ENCODE peak calls at places on chromosomes 4 and X, in six cellular contexts. V is HCT116, Y is testis, T is DND-41, G is endodermal cell, N is fibroblast of lung. H is an unnamed sample.

GRCh38 chrX:18543738-18544137 is 118.3 kb downstream of the CDKL5 start:
- DNase-seq in V (no peak), Y (no peak), T (no peak), G (no peak), N (no peak), H (no peak)

GRCh38 chr4:52910115-52910514 is 48.0 kb downstream of the RASL11B start:
- DNase-seq in V (no peak), Y (no peak), T (no peak), G (no peak), N (no peak), H (no peak)

GRCh38 chrX:115259238-115259875 is 25.5 kb upstream of the LRCH2 start:
- DNase-seq in V (no peak), Y (no peak), T (no peak), G (no peak), N (no peak), H (peak; percentile 42)

GRCh38 chrX:40468033-40468979 is 112.5 kb upstream of the ATP6AP2 start:
- DNase-seq in V (peak; percentile 47), Y (peak; percentile 73), T (peak; percentile 23), G (peak; percentile 81), N (peak; percentile 7), H (no peak)

GRCh38 chrX:11341274-11342256 is 48.4 kb downstream of the AMELX start:
- DNase-seq in V (no peak), Y (peak; percentile 82), T (no peak), G (no peak), N (peak; percentile 91), H (peak; percentile 44)

GRCh38 chr4:84718699-84719098 is 135.8 kb downstream of the CDS1 start:
- DNase-seq in V (no peak), Y (no peak), T (no peak), G (no peak), N (no peak), H (no peak)

GRCh38 chrX:115531818-115532403 is 29.1 kb upstream of the PLS3 start:
- DNase-seq in V (no peak), Y (no peak), T (no peak), G (no peak), N (peak; percentile 58), H (no peak)

GRCh38 chr4:181685461-181685860 is 557.7 kb upstream of the TENM3 start:
- DNase-seq in V (no peak), Y (no peak), T (no peak), G (no peak), N (peak; percentile 56), H (no peak)

GRCh38 chr4:5998333-5998936 is 19.8 kb downstream of the C4orf50 start:
- DNase-seq in V (peak; percentile 45), Y (peak; percentile 80), T (peak; percentile 58), G (peak; percentile 92), N (peak; percentile 56), H (no peak)

GRCh38 chr4:168782439-168782838 is 227.6 kb downstream of the CBR4 start:
- DNase-seq in V (no peak), Y (no peak), T (no peak), G (no peak), N (no peak), H (no peak)

GRCh38 chr4:48944659-48945290 is 38.2 kb upstream of the OCIAD2 start:
- DNase-seq in V (no peak), Y (peak; percentile 71), T (peak; percentile 39), G (peak; percentile 84), N (no peak), H (no peak)

GRCh38 chr4:145805490-145805889 is 125.5 kb downstream of the C4orf51 start:
- DNase-seq in V (no peak), Y (no peak), T (no peak), G (peak; percentile 77), N (no peak), H (no peak)

GRCh38 chrX:132023117-132023895 is at the start of gene STK26:
- DNase-seq in V (peak; percentile 43), Y (peak; percentile 67), T (peak; percentile 87), G (peak; percentile 90), N (peak; percentile 58), H (no peak)

GRCh38 chrX:139932077-139932900 is 564 bp downstream of the ATP11C start:
- DNase-seq in V (no peak), Y (peak; percentile 39), T (peak; percentile 39), G (no peak), N (peak; percentile 30), H (no peak)

GRCh38 chrX:130696542-130696941 is 206.5 kb downstream of the ENOX2 start:
- DNase-seq in V (no peak), Y (no peak), T (no peak), G (no peak), N (no peak), H (no peak)

GRCh38 chrX:111505783-111506182 is 5.7 kb upstream of the SERTM2 start:
- DNase-seq in V (no peak), Y (no peak), T (no peak), G (no peak), N (no peak), H (no peak)

GRCh38 chrX:115147220-115147619 is 42.0 kb upstream of the RBMXL3 start:
- DNase-seq in V (peak; percentile 2), Y (no peak), T (no peak), G (no peak), N (peak; percentile 42), H (no peak)

GRCh38 chr4:38967260-38968095 is 64.7 kb downstream of the TMEM156 start:
- DNase-seq in V (peak; percentile 74), Y (no peak), T (no peak), G (no peak), N (peak; percentile 99), H (peak; percentile 95)

GRCh38 chr4:4685810-4686209 is 144.0 kb upstream of the STX18 start:
- DNase-seq in V (no peak), Y (no peak), T (no peak), G (no peak), N (no peak), H (no peak)

GRCh38 chr4:112704991-112705845 is 68.3 kb downstream of the LARP7 start:
- DNase-seq in V (peak; percentile 8), Y (peak; percentile 67), T (no peak), G (peak; percentile 70), N (peak; percentile 52), H (peak; percentile 1)

GRCh38 chr4:139728840-139729239 is 63.2 kb downstream of the MGST2 start:
- DNase-seq in V (no peak), Y (no peak), T (no peak), G (no peak), N (no peak), H (no peak)

GRCh38 chrX:152637649-152638442 is at the start of gene GABRQ:
- DNase-seq in V (peak; percentile 54), Y (peak; percentile 84), T (no peak), G (peak; percentile 94), N (peak; percentile 3), H (no peak)

GRCh38 chr4:148634476-148634875 is 192.3 kb upstream of the NR3C2 start:
- DNase-seq in V (no peak), Y (no peak), T (no peak), G (no peak), N (no peak), H (no peak)

GRCh38 chrX:68997911-68998310 is 167.3 kb downstream of the PJA1 start:
- DNase-seq in V (no peak), Y (peak; percentile 64), T (no peak), G (no peak), N (peak; percentile 88), H (no peak)

GRCh38 chr4:1809754-1810502 is 16.8 kb downstream of the FGFR3 start:
- DNase-seq in V (peak; percentile 34), Y (peak; percentile 51), T (peak; percentile 64), G (peak; percentile 97), N (peak; percentile 57), H (no peak)

DNA sequence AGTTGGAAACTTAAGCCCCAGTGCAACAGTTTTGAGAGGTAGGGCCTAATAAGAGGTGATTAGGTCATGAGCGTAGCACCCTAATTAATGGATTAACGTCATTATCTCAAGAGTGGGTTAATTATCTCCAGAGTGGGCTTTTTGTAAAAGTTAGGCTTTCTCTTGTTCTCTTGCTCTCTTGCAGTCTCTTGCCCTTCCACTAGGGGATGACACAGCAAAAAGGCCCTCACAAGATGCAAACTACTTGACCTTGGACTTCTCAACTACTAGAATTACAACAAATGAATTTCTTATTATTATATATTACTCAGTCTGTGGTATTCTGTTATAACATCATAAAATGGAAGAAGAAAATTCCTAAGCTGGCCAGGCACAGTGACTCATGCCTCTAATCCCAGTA is 22.1 kb upstream of the NDST3 start:
- DNase-seq in V (no peak), Y (no peak), T (no peak), G (no peak), N (no peak), H (no peak)
- TF ChIP-seq CTCF in V (peak; percentile 45), Y (no peak), T (peak; percentile 43), G (peak; percentile 68), N (no peak), H (no peak)

GRCh38 chr4:37243722-37244582 is 591 bp upstream of the NWD2 start:
- DNase-seq in V (no peak), Y (peak; percentile 54), T (no peak), G (peak; percentile 93), N (no peak), H (no peak)
- H3K4me3 ChIP-seq in V (no peak overlapping the region), Y (peak overlapping the region; percentile 59), T (no peak overlapping the region), G (peak overlapping the region; percentile 77), N (no peak overlapping the region), H (no peak overlapping the region)

DNA sequence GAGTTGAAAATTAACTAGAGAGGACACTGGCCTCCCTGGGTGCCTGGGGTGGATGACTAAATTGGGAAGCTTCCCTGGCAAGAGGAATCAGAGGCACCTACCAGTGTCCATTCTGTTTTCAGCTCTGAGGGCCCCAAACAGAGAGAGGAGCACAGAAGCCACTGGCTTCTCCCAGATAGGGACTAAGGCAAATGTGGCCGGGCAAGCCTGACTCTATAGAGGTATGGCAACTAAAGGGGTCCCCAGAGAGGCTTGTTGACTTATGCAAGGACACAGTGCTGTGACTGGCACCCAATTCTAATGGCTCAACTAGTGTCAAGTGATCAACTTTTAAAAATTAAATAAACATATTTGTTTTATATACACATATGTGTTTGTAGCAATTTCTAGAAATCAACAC is 17.2 kb downstream of the TRPC3 start:
- DNase-seq in V (no peak), Y (no peak), T (no peak), G (no peak), N (no peak), H (no peak)
- H3K27me3 ChIP-seq in V (no peaks in the 10 kb centered on the region), Y (no peaks in the 10 kb centered on the region), T (peaks cover 17% of the 10 kb centered on the region), G (no peaks in the 10 kb centered on the region), N (no peaks in the 10 kb centered on the region), H (no peaks in the 10 kb centered on the region)

DNA sequence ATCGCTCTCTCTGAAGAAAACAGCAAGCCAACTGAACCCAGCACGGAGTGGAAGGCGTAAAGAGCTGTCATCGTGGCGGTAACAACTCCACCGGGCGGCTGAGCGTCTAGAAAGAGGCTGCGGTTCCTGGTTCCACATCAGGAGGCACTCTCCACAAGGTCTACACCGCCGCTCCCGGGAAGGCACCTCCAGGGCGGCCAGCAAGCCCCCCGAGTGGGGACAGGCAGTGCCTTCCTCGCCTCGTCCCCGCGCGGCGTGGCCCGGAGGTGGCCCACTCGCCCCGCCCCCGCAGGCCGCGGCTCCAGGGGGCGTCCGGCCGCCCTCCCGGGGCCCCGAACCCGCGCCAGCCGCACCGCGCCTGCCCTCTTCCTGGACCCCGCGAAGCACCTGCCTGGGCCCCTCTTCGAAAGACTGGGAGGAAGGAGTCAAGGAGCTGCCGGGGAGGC is 747 bp downstream of the KLHL8 start:
- DNase-seq in V (no peak), Y (peak; percentile 54), T (peak; percentile 68), G (peak; percentile 77), N (no peak), H (no peak)
- TF ChIP-seq CTCF in V (peak; percentile 47), Y (no peak), T (peak; percentile 58), G (peak; percentile 69), N (peak; percentile 20), H (no peak)

H was measured in BJ.